ENCODE peak calls at places on chromosome 15, in four cellular contexts. S, T, E and N are unnamed samples.

GRCh38 chr15:58063612-58064011 is 1.9 kb downstream of the ALDH1A2 start:
- DNase-seq in S (no peak), E (no peak), T (no peak), N (no peak)

GRCh38 chr15:58387130-58387529 is 44.7 kb upstream of the LIPC start:
- DNase-seq in E (no peak), T (no peak), S (no peak), N (no peak)

GRCh38 chr15:29668120-29668602 is 154.1 kb downstream of the TJP1 start:
- DNase-seq in S (peak), T (no peak), E (no peak), N (no peak)

GRCh38 chr15:44261007-44261706 is 27.4 kb upstream of the GOLM2 start:
- DNase-seq in E (no peak), S (peak), T (no peak), N (no peak)

GRCh38 chr15:67784057-67784781 is 41.1 kb upstream of the SKOR1 start:
- DNase-seq in S (no peak), T (no peak), E (no peak), N (no peak)

GRCh38 chr15:72515591-72516389 is 41.7 kb downstream of the ARIH1 start:
- DNase-seq in S (no peak), T (no peak), E (no peak), N (no peak)

GRCh38 chr15:70096975-70097336 is 761 bp downstream of the TLE3 start:
- DNase-seq in T (no peak), S (no peak), E (no peak), N (no peak)

GRCh38 chr15:72231847-72232461 is 964 bp upstream of the PKM start:
- DNase-seq in T (peak), S (no peak), E (no peak), N (no peak)

GRCh38 chr15:44738340-44738984 is 2.1 kb downstream of the TRIM69 start:
- DNase-seq in S (no peak), E (no peak), T (no peak), N (no peak)

GRCh38 chr15:36635681-36636080 is 56.3 kb downstream of the CDIN1 start:
- DNase-seq in T (no peak), S (no peak), E (no peak), N (no peak)

GRCh38 chr15:81315452-81316203 is 8.3 kb downstream of the STARD5 start:
- DNase-seq in S (no peak), T (no peak), E (no peak), N (no peak)

GRCh38 chr15:98755781-98756180 is 107.4 kb downstream of the IGF1R start:
- DNase-seq in T (no peak), E (no peak), S (no peak), N (no peak)